ENCODE peak calls at places on chromosomes 5 and 9, in eight cellular contexts. Z is sigmoid colon, C is IMR-90, Y is suprapubic skin, X is tibial nerve, E is H1, T is A549, M is upper lobe of left lung. R is an unnamed sample.

GRCh38 chr5:158877124-158877581 is 222.6 kb downstream of the EBF1 start:
- DNase-seq in Z (no peak), X (no peak), Y (no peak), C (no peak), M (no peak), T (peak; percentile 16), E (no peak), R (no peak)

GRCh38 chr5:159061834-159062530 is 37.7 kb downstream of the EBF1 start:
- DNase-seq in T (no peak), E (no peak), Z (no peak), C (no peak), Y (no peak), X (no peak), M (no peak), R (no peak)

GRCh38 chr5:78795757-78796156 is 147.2 kb upstream of the LHFPL2 start:
- DNase-seq in Z (no peak), T (peak; percentile 62), E (no peak), X (no peak), M (no peak), C (no peak), Y (no peak), R (no peak)

GRCh38 chr9:124231095-124231743 is 26.5 kb upstream of the NEK6 start:
- DNase-seq in E (no peak), Z (no peak), T (no peak), Y (no peak), C (no peak), M (no peak), X (no peak), R (no peak)

GRCh38 chr9:82421498-82421897 is 432.9 kb downstream of the SPATA31D1 start:
- DNase-seq in E (no peak), Y (no peak), C (no peak), M (no peak), X (no peak), T (no peak), Z (no peak), R (no peak)

GRCh38 chr5:149150457-149150856 is 9.2 kb downstream of the ABLIM3 start:
- DNase-seq in T (no peak), Y (no peak), E (no peak), M (no peak), Z (no peak), C (peak; percentile 50), X (no peak), R (no peak)

GRCh38 chr5:44266882-44267577 is 122.2 kb downstream of the FGF10 start:
- DNase-seq in X (no peak), T (no peak), M (no peak), Z (peak; percentile 74), C (no peak), E (no peak), Y (no peak), R (peak; percentile 72)

GRCh38 chr9:35658894-35659220 is 765 bp downstream of the CCDC107 start:
- DNase-seq in Z (peak; percentile 84), E (no peak), Y (no peak), M (no peak), C (peak; percentile 70), X (no peak), T (peak; percentile 67), R (no peak)

GRCh38 chr5:123107343-123108240 is 18.6 kb downstream of the PRDM6 start:
- DNase-seq in Y (no peak), C (no peak), X (no peak), M (no peak), T (no peak), E (no peak), Z (no peak), R (no peak)

GRCh38 chr5:43411489-43411888 is 702 bp downstream of the CCL28 start:
- DNase-seq in X (no peak), Y (no peak), M (no peak), Z (no peak), T (no peak), C (no peak), E (no peak), R (no peak)

GRCh38 chr5:82417776-82418607 is 139.8 kb upstream of the RPS23 start:
- DNase-seq in Y (no peak), Z (no peak), M (no peak), T (no peak), E (no peak), X (no peak), C (no peak), R (no peak)

GRCh38 chr5:123549256-123549904 is 37.4 kb downstream of the CSNK1G3 start:
- DNase-seq in T (no peak), X (no peak), Z (no peak), Y (no peak), E (no peak), C (no peak), M (no peak), R (no peak)

GRCh38 chr5:107459637-107460036 is 211.1 kb downstream of the EFNA5 start:
- DNase-seq in E (no peak), M (no peak), C (no peak), X (no peak), Y (no peak), T (no peak), Z (no peak), R (no peak)

GRCh38 chr9:110069326-110070248 is 138.4 kb downstream of the C9orf152 start:
- DNase-seq in C (peak; percentile 96), X (no peak), E (no peak), M (peak; percentile 60), Z (peak; percentile 78), T (peak; percentile 32), Y (peak; percentile 92), R (peak; percentile 96)

GRCh38 chr5:157998021-157998504 is 139.1 kb upstream of the CLINT1 start:
- DNase-seq in M (no peak), E (no peak), Z (no peak), C (peak; percentile 26), X (no peak), T (no peak), Y (no peak), R (no peak)

GRCh38 chr5:36177715-36178556 is 26.0 kb downstream of the SKP2 start:
- DNase-seq in C (peak; percentile 65), T (peak; percentile 56), E (no peak), Y (no peak), M (no peak), Z (no peak), X (no peak), R (no peak)

GRCh38 chr5:172832383-172833315 is 1.4 kb upstream of the ERGIC1 start:
- DNase-seq in Y (no peak), M (no peak), C (no peak), Z (no peak), T (no peak), E (no peak), X (no peak), R (no peak)
- TF ChIP-seq POLR2A in Y (no peak), M (no peak), C (peak; percentile 86), Z (no peak), T (no peak), E (no peak), X (no peak), R (no peak)

GRCh38 chr9:21491742-21492141 is 9.6 kb upstream of the IFNE start:
- DNase-seq in X (no peak), T (no peak), C (no peak), M (no peak), E (no peak), Z (no peak), Y (no peak), R (no peak)
- TF ChIP-seq CTCF in X (no peak), T (peak; percentile 31), C (peak; percentile 49), M (no peak), E (no peak), Z (no peak), Y (no peak), R (no peak)

GRCh38 chr9:114375386-114375785 is 12.4 kb downstream of the AKNA start:
- DNase-seq in E (no peak), T (no peak), X (no peak), M (no peak), C (no peak), Z (peak; percentile 40), Y (no peak), R (no peak)

GRCh38 chr9:114378883-114379282 is 8.9 kb downstream of the AKNA start:
- DNase-seq in E (no peak), M (no peak), Z (no peak), C (no peak), X (no peak), T (no peak), Y (no peak), R (no peak)

GRCh38 chr9:114378016-114378415 is 9.8 kb downstream of the AKNA start:
- DNase-seq in E (no peak), T (no peak), Y (no peak), X (no peak), Z (no peak), M (no peak), C (no peak), R (no peak)

GRCh38 chr9:114376586-114376985 is 11.2 kb downstream of the AKNA start:
- DNase-seq in X (no peak), M (no peak), C (no peak), Z (peak; percentile 45), Y (no peak), T (no peak), E (no peak), R (no peak)

GRCh38 chr9:114377046-114377445 is 10.7 kb downstream of the AKNA start:
- DNase-seq in T (no peak), E (no peak), Y (no peak), M (no peak), X (no peak), C (no peak), Z (no peak), R (no peak)
- TF ChIP-seq POLR2A in T (no peak), E (no peak), Y (no peak), M (no peak), X (no peak), C (no peak), Z (no peak), R (no peak)

GRCh38 chr5:7080501-7080900 is 315.4 kb upstream of the ADCY2 start:
- DNase-seq in Z (no peak), Y (no peak), X (no peak), C (no peak), T (no peak), M (no peak), E (no peak), R (no peak)

GRCh38 chr5:7078090-7078489 is 317.8 kb upstream of the ADCY2 start:
- DNase-seq in C (no peak), Y (no peak), E (no peak), M (no peak), Z (no peak), T (no peak), X (no peak), R (no peak)

GRCh38 chr5:7074176-7074575 is 321.8 kb upstream of the ADCY2 start:
- DNase-seq in Z (no peak), C (no peak), X (no peak), Y (no peak), E (no peak), T (no peak), M (no peak), R (no peak)

GRCh38 chr5:7073666-7074065 is 322.3 kb upstream of the ADCY2 start:
- DNase-seq in Y (no peak), T (no peak), E (no peak), M (no peak), X (no peak), C (no peak), Z (no peak), R (no peak)

DNA sequence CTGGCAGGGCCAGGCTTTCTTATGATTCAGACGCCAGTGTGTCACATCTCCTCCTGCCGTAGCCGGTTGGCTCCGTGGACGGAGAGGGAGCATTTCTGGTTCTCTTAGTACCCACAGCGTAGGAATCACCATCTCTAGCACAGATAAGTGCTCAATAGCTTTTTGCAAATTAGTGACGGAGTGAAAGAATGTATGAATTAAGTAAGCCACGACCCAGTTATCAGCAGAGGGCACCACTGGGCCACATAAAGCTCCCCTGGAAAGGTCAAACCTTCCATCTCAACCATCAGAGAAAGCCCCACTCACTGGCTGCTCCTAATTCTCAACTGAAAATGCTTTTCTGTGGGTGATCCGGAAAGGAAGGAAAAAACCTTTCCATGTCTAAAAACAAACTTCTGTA is 317.0 kb upstream of the ADCY2 start:
- DNase-seq in C (no peak), X (no peak), Z (no peak), T (peak; percentile 8), Y (no peak), M (no peak), E (peak; percentile 31), R (no peak)
- TF ChIP-seq CTCF in C (no peak), X (peak; percentile 6), Z (no peak), T (no peak), Y (no peak), M (no peak), E (peak; percentile 72), R (no peak)